ENCODE peak calls at places on chromosome 4, in six cellular contexts. V is NCI-H1417, O is H9, Z is T-helper 17 cell, D is HFFc6, P is Karpas-422. M is an unnamed sample.
A peak's percentile ranks its signal among the peaks of the same experiment; 100 is the strongest.

GRCh38 chr4:185682236-185682635 is 129.8 kb downstream of the SORBS2 start:
- DNase-seq in V (no peak), O (no peak), P (no peak), D (peak; percentile 53), Z (no peak), M (no peak)

GRCh38 chr4:978957-979701 is 5.8 kb upstream of the DGKQ start:
- DNase-seq in D (peak; percentile 25), P (no peak), V (no peak), Z (no peak), O (no peak), M (no peak)

GRCh38 chr4:138158746-138159297 is 83.3 kb downstream of the SLC7A11 start:
- DNase-seq in P (no peak), V (no peak), O (no peak), Z (no peak), D (peak; percentile 77), M (no peak)

GRCh38 chr4:128549636-128550035 is 259.9 kb upstream of the JADE1 start:
- DNase-seq in O (no peak), D (no peak), P (no peak), V (no peak), Z (no peak), M (no peak)

GRCh38 chr4:148079945-148080344 is 348.1 kb downstream of the ARHGAP10 start:
- DNase-seq in P (no peak), O (no peak), V (no peak), Z (no peak), D (no peak), M (no peak)

GRCh38 chr4:118586357-118586790 is 98.8 kb upstream of the METTL14 start:
- DNase-seq in O (no peak), D (no peak), V (no peak), P (no peak), Z (no peak), M (no peak)

GRCh38 chr4:125735107-125735506 is 420.4 kb downstream of the FAT4 start:
- DNase-seq in Z (no peak), O (peak; percentile 49), V (no peak), P (no peak), D (peak; percentile 72), M (no peak)

GRCh38 chr4:51836531-51836930 is 6.4 kb upstream of the DCUN1D4 start:
- DNase-seq in Z (no peak), D (no peak), O (no peak), P (no peak), V (no peak), M (no peak)

GRCh38 chr4:164753873-164754488 is at the start of gene SMIM31:
- DNase-seq in O (no peak), D (no peak), V (no peak), P (no peak), Z (no peak), M (no peak)

GRCh38 chr4:33715996-33716395 is 2528.3 kb downstream of the ARAP2 start:
- DNase-seq in Z (no peak), O (no peak), V (no peak), P (no peak), D (peak; percentile 79), M (no peak)

GRCh38 chr4:10584042-10584441 is 100.5 kb downstream of the CLNK start:
- DNase-seq in P (no peak), Z (no peak), D (peak; percentile 49), O (no peak), V (no peak), M (no peak)

GRCh38 chr4:187103351-187103750 is 379.7 kb upstream of the FAT1 start:
- DNase-seq in Z (no peak), D (no peak), V (no peak), O (no peak), P (no peak), M (no peak)

GRCh38 chr4:19623866-19624265 is 627.8 kb upstream of the SLIT2 start:
- DNase-seq in Z (no peak), D (no peak), V (no peak), O (no peak), P (no peak), M (no peak)

GRCh38 chr4:37825943-37826281 is 574 bp upstream of the PGM2 start:
- DNase-seq in D (no peak), Z (no peak), V (peak; percentile 71), O (peak; percentile 27), P (peak; percentile 70), M (no peak)

GRCh38 chr4:18961879-18962278 is 940.3 kb upstream of the LCORL start:
- DNase-seq in D (no peak), Z (no peak), O (no peak), V (no peak), P (no peak), M (no peak)

GRCh38 chr4:15913631-15913970 is 24.9 kb downstream of the FGFBP1 start:
- DNase-seq in D (peak; percentile 93), Z (no peak), O (no peak), V (no peak), P (no peak), M (no peak)

GRCh38 chr4:8550691-8551090 is 29.5 kb upstream of the GPR78 start:
- DNase-seq in P (no peak), Z (no peak), D (no peak), V (no peak), O (no peak), M (no peak)

GRCh38 chr4:178314287-178314686 is 872.0 kb upstream of the AGA start:
- DNase-seq in V (no peak), Z (no peak), O (no peak), D (no peak), P (no peak), M (no peak)

GRCh38 chr4:127776620-127777019 is 5.5 kb upstream of the HSPA4L start:
- DNase-seq in P (no peak), Z (no peak), D (no peak), V (peak; percentile 7), O (no peak), M (no peak)

GRCh38 chr4:143399113-143399949 is 62.7 kb downstream of the GAB1 start:
- DNase-seq in Z (no peak), O (no peak), V (peak; percentile 22), D (peak; percentile 49), P (peak; percentile 73), M (no peak)

GRCh38 chr4:73867783-73868182 is 1.4 kb upstream of the CXCL1 start:
- DNase-seq in Z (no peak), P (no peak), V (peak; percentile 2), D (no peak), O (peak; percentile 37), M (no peak)

GRCh38 chr4:54322817-54323417 is 93.8 kb downstream of the PDGFRA start:
- DNase-seq in P (peak; percentile 87), O (peak; percentile 85), Z (no peak), V (peak; percentile 69), D (peak; percentile 45), M (peak; percentile 87)

GRCh38 chr4:107647591-107647990 is 72.4 kb downstream of the PAPSS1 start:
- DNase-seq in V (no peak), O (no peak), D (no peak), P (no peak), Z (no peak), M (no peak)

GRCh38 chr4:73683033-73683432 is 57.3 kb upstream of the CXCL8 start:
- DNase-seq in Z (no peak), D (no peak), V (no peak), P (no peak), O (no peak), M (no peak)

GRCh38 chr4:113978105-113978504 is 1.3 kb downstream of the ARSJ start:
- DNase-seq in Z (no peak), P (no peak), V (no peak), O (no peak), D (no peak), M (no peak)

GRCh38 chr4:92175250-92175649 is 128.5 kb upstream of the GRID2 start:
- DNase-seq in O (peak; percentile 71), V (no peak), P (no peak), D (no peak), Z (no peak), M (peak; percentile 11)

GRCh38 chr4:123345924-123346300 is 50.7 kb upstream of the SPRY1 start:
- DNase-seq in P (no peak), Z (no peak), D (no peak), V (no peak), O (no peak), M (no peak)

M was measured in iPS DF 6.9.